ENCODE peak calls at places on chromosomes 1 and 21, in five cellular contexts. One of them, this sample, is unnamed.

GRCh38 chr1:34164510-34165381 is at the start of gene CSMD2:
- DNase-seq in H1: no peak
- DNase-seq in IMR-90: peak
- DNase-seq in trophoblast cell: peak
- DNase-seq in neuronal stem cell: peak
- DNase-seq in this sample: peak

GRCh38 chr1:39214998-39215873 is 10.7 kb downstream of the MACF1 start:
- DNase-seq in H1: no peak
- DNase-seq in IMR-90: no peak
- DNase-seq in trophoblast cell: peak
- DNase-seq in neuronal stem cell: no peak
- DNase-seq in this sample: no peak

GRCh38 chr1:152487871-152488270 is 22.7 kb upstream of the LCE5A start:
- DNase-seq in H1: no peak
- DNase-seq in IMR-90: no peak
- DNase-seq in trophoblast cell: no peak
- DNase-seq in neuronal stem cell: no peak
- DNase-seq in this sample: no peak

GRCh38 chr1:22117238-22117637 is 25.7 kb downstream of the WNT4 start:
- DNase-seq in H1: no peak
- DNase-seq in IMR-90: no peak
- DNase-seq in trophoblast cell: no peak
- DNase-seq in neuronal stem cell: no peak
- DNase-seq in this sample: peak

GRCh38 chr21:45279446-45280177 is 8.1 kb downstream of the POFUT2 start:
- DNase-seq in H1: no peak
- DNase-seq in IMR-90: no peak
- DNase-seq in trophoblast cell: no peak
- DNase-seq in neuronal stem cell: no peak
- DNase-seq in this sample: peak

GRCh38 chr1:66644331-66644730 is 107.9 kb upstream of the DYNLT5 start:
- DNase-seq in H1: no peak
- DNase-seq in IMR-90: no peak
- DNase-seq in trophoblast cell: no peak
- DNase-seq in neuronal stem cell: no peak
- DNase-seq in this sample: no peak

GRCh38 chr1:106926748-106927582 is 129.5 kb upstream of the PRMT6 start:
- DNase-seq in H1: no peak
- DNase-seq in IMR-90: peak
- DNase-seq in trophoblast cell: no peak
- DNase-seq in neuronal stem cell: no peak
- DNase-seq in this sample: no peak

GRCh38 chr1:210582186-210582981 is 253.7 kb downstream of the HHAT start:
- DNase-seq in H1: no peak
- DNase-seq in IMR-90: no peak
- DNase-seq in trophoblast cell: no peak
- DNase-seq in neuronal stem cell: no peak
- DNase-seq in this sample: no peak

GRCh38 chr21:15592271-15592860 is 137.4 kb upstream of the USP25 start:
- DNase-seq in H1: no peak
- DNase-seq in IMR-90: peak
- DNase-seq in trophoblast cell: peak
- DNase-seq in neuronal stem cell: peak
- DNase-seq in this sample: no peak

GRCh38 chr1:163785868-163786267 is 464.1 kb downstream of the NUF2 start:
- DNase-seq in H1: no peak
- DNase-seq in IMR-90: no peak
- DNase-seq in trophoblast cell: no peak
- DNase-seq in neuronal stem cell: no peak
- DNase-seq in this sample: no peak

DNA sequence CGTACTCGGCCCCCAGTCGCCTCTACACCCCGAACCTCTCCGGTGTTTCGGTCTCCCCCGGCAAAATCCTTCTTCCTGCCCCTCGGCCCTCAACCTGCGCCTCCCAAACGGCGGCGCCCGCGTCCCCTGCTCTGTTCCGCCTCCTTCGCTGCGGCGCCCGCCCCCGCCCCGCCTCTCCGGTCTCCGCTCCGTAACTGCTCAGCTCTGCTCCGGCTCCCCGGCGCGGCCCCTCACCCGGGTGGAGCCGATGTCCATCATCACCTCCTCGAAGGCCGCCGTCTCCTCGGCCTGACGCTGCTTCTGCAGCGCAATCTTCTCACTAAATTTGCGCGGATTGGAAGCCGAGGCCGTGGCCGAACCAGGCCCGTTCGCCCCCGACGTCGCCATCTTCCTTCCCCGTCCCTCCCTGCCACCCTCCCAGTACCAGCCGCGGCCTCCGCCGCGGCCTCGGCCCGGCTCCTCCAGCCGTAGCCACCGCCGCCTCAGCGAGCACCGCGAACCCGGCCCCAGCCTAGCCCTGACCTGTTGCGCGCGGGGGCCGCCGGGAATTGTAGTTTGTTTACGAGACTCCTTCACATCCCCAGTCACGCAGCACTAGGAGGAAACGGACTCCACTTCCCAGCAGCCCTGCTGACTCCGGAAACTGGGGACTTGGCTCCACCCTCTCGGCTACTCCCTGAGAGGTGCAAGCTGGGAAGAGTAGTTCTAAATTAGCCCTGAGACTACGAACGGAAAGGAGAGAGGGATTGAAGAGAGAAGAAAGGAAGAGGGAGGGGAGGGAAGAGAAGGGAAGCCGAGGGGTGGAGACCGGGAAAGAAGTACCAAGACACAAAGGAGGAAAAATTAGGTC is at the start of gene CRTC2:
- DNase-seq in H1: peak
- DNase-seq in IMR-90: peak
- DNase-seq in trophoblast cell: peak
- DNase-seq in neuronal stem cell: peak
- DNase-seq in this sample: peak
- H4K91ac ChIP-seq in H1: peak
- H4K91ac ChIP-seq in IMR-90: peak
- H4K91ac ChIP-seq in trophoblast cell: peak
- H4K91ac ChIP-seq in neuronal stem cell: no peak
- H4K91ac ChIP-seq in this sample: no peak

GRCh38 chr1:175514309-175515001 is 228.9 kb downstream of the TNR start:
- DNase-seq in H1: no peak
- DNase-seq in IMR-90: no peak
- DNase-seq in trophoblast cell: no peak
- DNase-seq in neuronal stem cell: no peak
- DNase-seq in this sample: no peak
- H4K91ac ChIP-seq in H1: no peak
- H4K91ac ChIP-seq in IMR-90: no peak
- H4K91ac ChIP-seq in trophoblast cell: no peak
- H4K91ac ChIP-seq in neuronal stem cell: no peak
- H4K91ac ChIP-seq in this sample: no peak

GRCh38 chr1:117013310-117013850 is 11.8 kb downstream of the CD101 start:
- DNase-seq in H1: no peak
- DNase-seq in IMR-90: no peak
- DNase-seq in trophoblast cell: peak
- DNase-seq in neuronal stem cell: no peak
- DNase-seq in this sample: no peak
- H4K91ac ChIP-seq in H1: no peak
- H4K91ac ChIP-seq in IMR-90: no peak
- H4K91ac ChIP-seq in trophoblast cell: no peak
- H4K91ac ChIP-seq in neuronal stem cell: no peak
- H4K91ac ChIP-seq in this sample: no peak

GRCh38 chr1:159923203-159924024 is 1.9 kb downstream of the TAGLN2 start:
- DNase-seq in H1: peak
- DNase-seq in IMR-90: peak
- DNase-seq in trophoblast cell: peak
- DNase-seq in neuronal stem cell: no peak
- DNase-seq in this sample: peak
- H4K91ac ChIP-seq in H1: no peak
- H4K91ac ChIP-seq in IMR-90: peak
- H4K91ac ChIP-seq in trophoblast cell: peak
- H4K91ac ChIP-seq in neuronal stem cell: no peak
- H4K91ac ChIP-seq in this sample: peak

GRCh38 chr1:204073837-204074273 is 940 bp downstream of the SOX13 start:
- DNase-seq in H1: no peak
- DNase-seq in IMR-90: no peak
- DNase-seq in trophoblast cell: peak
- DNase-seq in neuronal stem cell: no peak
- DNase-seq in this sample: no peak
- H4K91ac ChIP-seq in H1: peak
- H4K91ac ChIP-seq in IMR-90: peak
- H4K91ac ChIP-seq in trophoblast cell: peak
- H4K91ac ChIP-seq in neuronal stem cell: no peak
- H4K91ac ChIP-seq in this sample: no peak

GRCh38 chr1:203199481-203200058 is 13.1 kb upstream of the CHI3L1 start:
- DNase-seq in H1: no peak
- DNase-seq in IMR-90: peak
- DNase-seq in trophoblast cell: no peak
- DNase-seq in neuronal stem cell: no peak
- DNase-seq in this sample: no peak

GRCh38 chr1:203197625-203198024 is 11.1 kb upstream of the CHI3L1 start:
- DNase-seq in H1: no peak
- DNase-seq in IMR-90: peak
- DNase-seq in trophoblast cell: no peak
- DNase-seq in neuronal stem cell: no peak
- DNase-seq in this sample: no peak

GRCh38 chr1:203200916-203201315 is 14.4 kb upstream of the CHI3L1 start:
- DNase-seq in H1: no peak
- DNase-seq in IMR-90: no peak
- DNase-seq in trophoblast cell: no peak
- DNase-seq in neuronal stem cell: no peak
- DNase-seq in this sample: no peak

GRCh38 chr1:203200059-203200553 is 13.6 kb upstream of the CHI3L1 start:
- DNase-seq in H1: no peak
- DNase-seq in IMR-90: peak
- DNase-seq in trophoblast cell: peak
- DNase-seq in neuronal stem cell: no peak
- DNase-seq in this sample: no peak

GRCh38 chr1:203199002-203199401 is 12.5 kb upstream of the CHI3L1 start:
- DNase-seq in H1: no peak
- DNase-seq in IMR-90: no peak
- DNase-seq in trophoblast cell: no peak
- DNase-seq in neuronal stem cell: no peak
- DNase-seq in this sample: no peak
- H4K91ac ChIP-seq in H1: no peak
- H4K91ac ChIP-seq in IMR-90: peak
- H4K91ac ChIP-seq in trophoblast cell: no peak
- H4K91ac ChIP-seq in neuronal stem cell: no peak
- H4K91ac ChIP-seq in this sample: no peak

DNA sequence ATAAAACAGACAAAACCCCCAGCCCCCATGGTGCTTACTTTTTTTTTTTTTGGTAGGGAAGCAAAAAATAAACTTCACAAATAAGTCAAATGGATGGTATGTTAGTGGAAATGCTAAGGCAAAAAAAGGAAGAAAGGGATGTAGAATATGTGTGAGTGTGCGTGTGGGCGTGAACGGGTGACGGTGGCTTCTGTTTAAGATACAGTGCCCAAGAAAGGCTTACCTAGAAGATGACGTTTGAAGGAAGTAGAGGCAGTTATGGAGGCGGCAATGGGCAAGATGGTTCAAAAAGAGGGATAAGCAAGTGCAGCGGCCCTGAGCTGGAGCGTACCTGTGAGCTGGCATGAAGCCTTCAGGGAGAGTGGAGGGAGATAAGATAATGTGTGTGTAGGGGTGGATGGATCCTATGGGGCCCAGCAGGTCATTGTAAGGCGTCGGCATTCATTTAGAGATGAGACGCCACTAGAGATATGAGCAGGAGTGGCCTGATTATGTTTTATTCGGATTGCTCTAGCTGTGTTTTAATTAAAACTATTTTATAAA is 19.9 kb downstream of the LEPR start:
- DNase-seq in H1: no peak
- DNase-seq in IMR-90: no peak
- DNase-seq in trophoblast cell: peak
- DNase-seq in neuronal stem cell: no peak
- DNase-seq in this sample: no peak
- H4K91ac ChIP-seq in H1: peak
- H4K91ac ChIP-seq in IMR-90: no peak
- H4K91ac ChIP-seq in trophoblast cell: no peak
- H4K91ac ChIP-seq in neuronal stem cell: no peak
- H4K91ac ChIP-seq in this sample: no peak

This sample was measured in H9.